ENCODE peak calls at places on chromosomes 5 and 9, in eight cellular contexts. T is sigmoid colon, X is spleen, W is endothelial cell of umbilical vein, B is GM23338, I is SK-N-SH, G is H1, F is stomach. D is an unnamed sample.

GRCh38 chr5:160213537-160213936 is 15.8 kb upstream of the FABP6 start:
- DNase-seq in T (no peak), W (no peak), B (no peak), I (no peak), G (no peak), F (no peak), X (no peak), D (no peak)

GRCh38 chr9:129414377-129415021 is 206.4 kb downstream of the C9orf50 start:
- DNase-seq in X (peak), I (no peak), B (peak), F (no peak), W (no peak), G (no peak), T (peak), D (no peak)

GRCh38 chr9:91903126-91903911 is 46.7 kb downstream of the ROR2 start:
- DNase-seq in W (no peak), B (no peak), T (peak), F (no peak), G (no peak), I (no peak), X (no peak), D (no peak)

GRCh38 chr5:177358333-177358939 is 712 bp downstream of the RGS14 start:
- DNase-seq in T (no peak), I (no peak), X (no peak), F (no peak), G (no peak), W (no peak), B (no peak), D (no peak)

GRCh38 chr5:40600383-40600782 is 79.3 kb upstream of the PTGER4 start:
- DNase-seq in I (no peak), G (no peak), T (no peak), W (no peak), F (no peak), B (no peak), X (no peak), D (no peak)

GRCh38 chr9:95230046-95230445 is 87.5 kb downstream of the FANCC start:
- DNase-seq in F (no peak), T (no peak), X (no peak), G (no peak), I (no peak), B (peak), W (no peak), D (no peak)

GRCh38 chr9:134539613-134540012 is 102.0 kb upstream of the COL5A1 start:
- DNase-seq in T (no peak), I (no peak), G (no peak), B (no peak), F (no peak), W (no peak), X (no peak), D (no peak)

GRCh38 chr9:86732514-86732913 is 214.8 kb downstream of the GAS1 start:
- DNase-seq in W (no peak), F (no peak), X (no peak), B (no peak), I (no peak), G (no peak), T (peak), D (no peak)

GRCh38 chr5:1390861-1391600 is 46.1 kb upstream of the CLPTM1L start:
- DNase-seq in I (no peak), B (no peak), G (no peak), W (no peak), X (no peak), F (no peak), T (no peak), D (no peak)

GRCh38 chr5:29550523-29550922 is 1643.0 kb upstream of the CDH6 start:
- DNase-seq in X (no peak), T (no peak), F (no peak), G (no peak), I (peak), W (no peak), B (no peak), D (no peak)

GRCh38 chr5:150173154-150173553 is 6.6 kb downstream of the CDX1 start:
- DNase-seq in W (no peak), G (no peak), X (no peak), B (no peak), F (no peak), T (no peak), I (no peak), D (no peak)

GRCh38 chr5:1824903-1825841 is 24.0 kb downstream of the NDUFS6 start:
- DNase-seq in X (peak), G (no peak), W (no peak), B (no peak), I (no peak), F (no peak), T (peak), D (no peak)

GRCh38 chr5:1930880-1931589 is 48.3 kb upstream of the IRX4 start:
- DNase-seq in I (peak), F (no peak), W (no peak), G (no peak), B (peak), T (peak), X (peak), D (no peak)

GRCh38 chr5:120586646-120587045 is 122.5 kb downstream of the PRR16 start:
- DNase-seq in I (no peak), F (no peak), W (no peak), X (no peak), T (no peak), G (no peak), B (no peak), D (no peak)

GRCh38 chr5:173547579-173547978 is 68.9 kb downstream of the BOD1 start:
- DNase-seq in T (no peak), F (no peak), W (no peak), G (no peak), X (no peak), I (no peak), B (no peak), D (no peak)

GRCh38 chr5:82480331-82480730 is 202.2 kb upstream of the RPS23 start:
- DNase-seq in B (no peak), X (no peak), G (no peak), W (no peak), F (no peak), I (no peak), T (no peak), D (no peak)

GRCh38 chr9:2524601-2525000 is 97.0 kb upstream of the VLDLR start:
- DNase-seq in G (no peak), B (no peak), I (no peak), X (no peak), F (no peak), T (no peak), W (no peak), D (no peak)

GRCh38 chr9:18666987-18667772 is 193.2 kb downstream of the ADAMTSL1 start:
- DNase-seq in W (no peak), X (no peak), I (no peak), B (no peak), T (no peak), F (no peak), G (no peak), D (no peak)

DNA sequence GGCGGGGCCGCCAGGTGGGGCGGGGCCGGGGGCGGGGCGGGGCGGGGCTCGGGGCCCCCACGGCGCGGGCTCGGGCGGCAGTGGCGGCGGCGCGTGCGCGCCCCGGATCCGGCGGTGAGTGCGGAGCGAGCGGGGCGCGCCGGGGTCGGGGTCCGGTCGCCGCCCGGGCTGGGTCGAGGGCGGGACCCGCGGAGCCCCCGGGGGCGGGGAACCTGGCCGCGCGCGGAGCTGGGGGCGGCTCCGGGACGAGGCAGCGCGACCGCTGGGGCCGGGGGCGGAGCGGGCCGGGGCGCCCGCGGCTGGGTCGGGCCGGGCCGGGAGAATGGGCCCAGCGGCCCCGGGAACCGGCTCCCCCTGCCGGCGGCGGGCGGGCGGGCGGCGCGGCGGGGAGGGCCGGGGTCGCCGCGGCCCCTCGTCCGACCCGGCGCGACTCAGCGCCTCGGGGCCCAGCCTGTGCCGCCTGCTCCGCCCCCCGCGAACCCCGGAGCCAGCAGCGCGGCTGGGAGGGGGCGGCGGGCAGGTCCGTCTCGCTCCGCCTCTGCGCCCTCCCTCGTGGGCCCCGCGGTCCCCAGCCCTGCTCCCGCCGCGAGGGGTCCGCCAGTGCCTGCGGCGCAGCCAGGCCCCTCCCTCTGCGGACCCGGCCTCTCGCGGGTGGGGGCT is 3.1 kb downstream of the EGFL7 start:
- DNase-seq in F (no peak), W (no peak), I (peak), X (no peak), B (peak), T (no peak), G (no peak), D (no peak)
- H3K4me3 ChIP-seq in F (peak), W (no peak), I (peak), X (peak), B (peak), T (peak), G (peak), D (peak)

GRCh38 chr5:50595199-50595598 is 71.2 kb upstream of the PARP8 start:
- DNase-seq in X (no peak), I (no peak), G (no peak), W (no peak), F (no peak), T (no peak), B (no peak), D (no peak)
- TF ChIP-seq POLR2AphosphoS5 in X (no peak), I (peak), G (no peak), W (no peak), F (no peak), T (no peak), B (no peak), D (no peak)

DNA sequence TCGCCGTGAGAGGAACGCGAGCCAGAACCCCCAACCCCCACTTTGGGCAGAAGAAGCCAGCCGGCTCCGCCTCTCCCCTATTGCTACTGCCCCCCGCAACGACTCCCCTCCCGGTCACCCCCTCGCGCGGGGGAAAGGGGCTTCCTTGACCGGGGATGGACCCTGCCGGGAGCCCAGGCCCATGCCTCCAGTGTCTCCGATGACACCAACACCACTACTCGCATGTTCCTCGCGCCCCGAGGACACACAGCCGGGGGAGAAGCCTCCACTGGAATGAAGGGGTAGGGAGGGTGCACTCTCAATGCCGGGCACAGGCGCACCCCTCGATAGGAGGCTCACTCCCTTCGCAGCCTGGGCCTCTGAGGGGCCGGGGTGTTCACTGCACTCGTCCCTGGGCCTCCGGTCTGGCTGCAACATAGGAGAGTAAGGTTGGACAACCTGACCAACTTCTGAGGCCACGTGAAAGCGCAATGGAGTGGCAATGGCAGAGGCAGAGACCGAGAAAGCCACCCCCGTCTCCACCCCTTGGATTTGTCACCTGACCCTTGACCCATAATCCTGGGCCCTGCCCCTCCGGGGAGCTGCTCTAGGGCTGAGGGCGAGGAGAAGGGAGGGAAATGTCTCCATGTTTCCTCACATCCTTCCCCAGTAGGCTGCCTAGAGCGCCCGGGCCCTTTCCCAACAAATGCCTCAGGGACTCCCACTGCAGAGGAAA is 1.0 kb upstream of the CNTFR start:
- DNase-seq in W (peak), X (peak), I (no peak), T (peak), B (peak), F (no peak), G (no peak), D (no peak)
- H3K4me3 ChIP-seq in W (no peak), X (peak), I (no peak), T (peak), B (peak), F (peak), G (peak), D (peak)

DNA sequence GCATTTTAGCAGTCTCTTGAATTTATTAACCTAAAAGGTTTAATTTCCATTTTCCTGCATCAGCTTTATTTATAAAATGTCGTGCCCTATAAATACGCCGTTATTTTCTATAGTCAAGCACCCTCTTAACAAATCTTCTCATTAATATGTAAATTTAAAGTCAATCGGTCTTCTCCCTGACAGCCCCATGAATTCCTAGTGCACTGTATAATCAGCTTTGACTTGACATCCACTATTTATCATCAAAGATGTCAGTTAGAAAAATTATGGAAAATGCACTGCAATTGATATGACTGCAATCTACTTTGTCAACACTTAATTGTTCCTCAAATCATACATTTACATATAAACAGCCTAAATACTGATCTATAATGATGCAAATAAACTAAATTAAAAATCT is 83.4 kb downstream of the AP3B1 start:
- DNase-seq in I (no peak), B (no peak), T (no peak), G (no peak), X (no peak), F (no peak), W (no peak), D (no peak)
- TF ChIP-seq POLR2AphosphoS5 in I (no peak), B (no peak), T (no peak), G (no peak), X (no peak), F (no peak), W (no peak), D (no peak)

DNA sequence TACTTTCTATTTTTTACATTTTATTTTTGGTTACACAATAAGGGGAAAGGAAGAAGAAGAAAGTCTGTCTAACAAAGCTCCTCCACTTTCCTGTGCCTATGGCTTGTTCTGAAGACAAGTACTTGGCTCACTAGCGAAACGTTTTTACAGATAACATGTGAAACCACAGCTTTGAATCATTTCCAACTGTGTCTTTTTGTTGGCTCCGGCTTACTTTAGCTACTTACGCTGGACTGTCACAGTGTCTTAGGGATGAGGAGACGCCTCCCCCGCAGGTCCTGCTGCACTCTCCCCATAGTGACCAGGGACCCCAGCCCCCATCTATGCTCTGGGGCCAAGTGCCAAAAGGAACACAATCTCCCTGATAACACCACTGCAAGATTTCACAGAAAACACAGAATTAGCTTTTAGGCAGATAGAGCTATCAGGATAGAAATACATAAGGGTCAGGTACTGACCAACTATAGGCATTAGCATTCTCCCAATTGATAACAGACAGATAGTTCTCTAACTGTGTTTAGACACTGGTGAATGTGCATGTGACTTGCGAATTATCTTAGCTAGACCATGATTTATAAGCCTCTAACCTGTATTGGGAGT is 219.0 kb downstream of the ADAMTS6 start:
- DNase-seq in X (no peak), G (no peak), T (no peak), B (no peak), F (no peak), W (peak), I (no peak), D (no peak)
- H3K4me3 ChIP-seq in X (no peak), G (no peak), T (no peak), B (no peak), F (no peak), W (peak), I (no peak), D (no peak)

GRCh38 chr5:43037929-43038510 is 2.1 kb downstream of the ANXA2R start:
- DNase-seq in X (no peak), W (peak), F (no peak), I (no peak), G (no peak), B (peak), T (no peak), D (no peak)
- TF ChIP-seq POLR2AphosphoS5 in X (peak), W (no peak), F (no peak), I (no peak), G (no peak), B (no peak), T (peak), D (peak)

GRCh38 chr9:135907446-135908333 is at the start of gene CAMSAP1:
- DNase-seq in T (peak), F (peak), X (peak), W (peak), B (peak), I (peak), G (peak), D (no peak)

GRCh38 chr9:135910197-135910596 is 2.9 kb upstream of the CAMSAP1 start:
- DNase-seq in F (no peak), W (no peak), T (no peak), B (no peak), X (peak), G (no peak), I (no peak), D (no peak)

GRCh38 chr9:135909371-135909770 is 2.0 kb upstream of the CAMSAP1 start:
- DNase-seq in I (no peak), X (peak), T (no peak), W (no peak), B (no peak), G (no peak), F (no peak), D (no peak)

GRCh38 chr9:135907006-135907434 is 326 bp downstream of the CAMSAP1 start:
- DNase-seq in I (no peak), X (peak), G (no peak), F (no peak), B (peak), W (no peak), T (peak), D (no peak)

GRCh38 chr9:135908334-135909204 is 1.2 kb upstream of the CAMSAP1 start:
- DNase-seq in G (no peak), W (peak), I (no peak), B (no peak), X (peak), T (peak), F (no peak), D (no peak)
- H3K4me3 ChIP-seq in G (peak), W (peak), I (peak), B (peak), X (peak), T (peak), F (peak), D (peak)

DNA sequence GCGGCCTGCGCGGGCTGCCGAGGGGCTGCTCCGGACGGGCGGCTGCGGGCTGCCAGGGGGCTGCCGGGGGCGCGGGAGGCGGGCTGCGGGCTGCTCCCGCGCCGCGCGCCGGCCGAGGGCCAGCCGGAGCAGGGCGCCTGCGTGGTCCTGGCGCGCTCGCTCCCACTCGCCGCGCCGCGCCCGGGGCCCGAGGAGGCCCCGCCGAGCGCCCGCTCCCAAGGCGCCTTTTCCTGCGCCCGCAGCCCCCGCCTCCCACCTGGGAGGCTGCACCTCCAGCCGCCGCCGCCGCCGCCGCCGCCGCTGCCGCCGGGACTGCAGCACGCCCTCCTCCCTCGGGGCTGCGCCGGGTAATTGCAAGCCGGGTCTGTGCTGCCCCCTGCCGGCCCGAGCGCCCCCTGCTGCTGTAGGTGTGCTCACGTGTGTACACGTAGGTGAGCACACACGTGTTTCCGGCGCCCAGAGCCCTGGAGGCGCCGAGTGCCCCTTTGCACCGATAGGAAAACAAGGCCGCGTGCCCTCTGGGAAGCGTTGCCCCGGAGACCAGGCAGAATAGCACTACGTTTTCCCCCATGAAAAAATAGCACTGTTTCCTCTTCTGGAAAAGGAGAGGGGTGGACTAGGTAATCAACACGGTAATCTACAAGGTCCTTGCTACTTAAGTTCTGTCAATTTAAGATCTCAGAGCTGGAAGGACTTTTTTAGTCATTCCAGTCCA is at the start of gene EPB41L4B:
- DNase-seq in I (peak), G (peak), B (peak), T (peak), X (peak), W (peak), F (peak), D (no peak)
- TF ChIP-seq POLR2AphosphoS5 in I (no peak), G (no peak), B (peak), T (no peak), X (no peak), W (no peak), F (peak), D (no peak)

GRCh38 chr5:169300468-169301385 is at the start of gene SLIT3:
- DNase-seq in B (peak), W (peak), T (peak), F (peak), I (peak), G (peak), X (peak), D (no peak)

GRCh38 chr5:169296456-169297220 is 4.3 kb downstream of the SLIT3 start:
- DNase-seq in X (no peak), G (no peak), F (no peak), B (no peak), T (peak), W (peak), I (no peak), D (no peak)

GRCh38 chr5:169299651-169300467 is 1.1 kb downstream of the SLIT3 start:
- DNase-seq in T (peak), W (no peak), I (no peak), X (no peak), F (no peak), G (no peak), B (peak), D (no peak)

GRCh38 chr5:169299146-169299545 is 1.8 kb downstream of the SLIT3 start:
- DNase-seq in X (no peak), F (no peak), T (no peak), G (no peak), I (no peak), B (no peak), W (no peak), D (no peak)

GRCh38 chr5:169298193-169298592 is 2.7 kb downstream of the SLIT3 start:
- DNase-seq in T (no peak), B (no peak), G (no peak), X (no peak), F (no peak), W (no peak), I (no peak), D (no peak)
- H3K4me3 ChIP-seq in T (no peak), B (no peak), G (no peak), X (no peak), F (no peak), W (no peak), I (peak), D (no peak)